ENCODE peak calls at places on chromosomes 1 and 21, in six cellular contexts. Q, M, C, I, P and S are unnamed samples.

GRCh38 chr1:116825400-116825734 is 71.1 kb downstream of the CD2 start:
- DNase-seq in I (no peak), P (no peak), C (peak), Q (no peak), M (no peak), S (no peak)

GRCh38 chr1:224433671-224434446 is 738 bp downstream of the WDR26 start:
- DNase-seq in P (peak), I (peak), M (peak), C (peak), Q (no peak), S (peak)

GRCh38 chr21:41767606-41768370 is 936 bp upstream of the RIPK4 start:
- DNase-seq in Q (no peak), C (no peak), M (peak), P (no peak), I (no peak), S (no peak)

GRCh38 chr1:96641292-96641691 is 80.3 kb upstream of the PTBP2 start:
- DNase-seq in M (no peak), I (no peak), P (no peak), Q (no peak), C (no peak), S (no peak)

GRCh38 chr1:189269011-189269410 is 1208.7 kb downstream of the BRINP3 start:
- DNase-seq in C (no peak), Q (no peak), P (peak), M (peak), I (no peak), S (no peak)

GRCh38 chr21:46109251-46110221 is 11.6 kb downstream of the COL6A2 start:
- DNase-seq in P (no peak), C (peak), Q (no peak), I (no peak), M (no peak), S (no peak)

GRCh38 chr1:11736746-11737639 is 1.1 kb downstream of the AGTRAP start:
- DNase-seq in I (peak), C (peak), Q (peak), M (peak), P (peak), S (peak)

GRCh38 chr21:34846214-34846575 is 177.4 kb downstream of the CLIC6 start:
- DNase-seq in P (no peak), C (no peak), I (no peak), Q (no peak), M (no peak), S (no peak)

GRCh38 chr1:154869351-154870116 is 547 bp downstream of the KCNN3 start:
- DNase-seq in C (peak), I (no peak), Q (no peak), P (no peak), M (no peak), S (no peak)

GRCh38 chr21:32096411-32096810 is 182.4 kb downstream of the MIS18A start:
- DNase-seq in C (peak), Q (no peak), I (no peak), M (peak), P (peak), S (no peak)

GRCh38 chr1:6113116-6113515 is 67.0 kb downstream of the CHD5 start:
- DNase-seq in Q (no peak), I (no peak), M (no peak), C (peak), P (no peak), S (no peak)

GRCh38 chr1:204565617-204566582 is 49.7 kb downstream of the MDM4 start:
- DNase-seq in M (peak), I (peak), C (no peak), P (peak), Q (peak), S (peak)

GRCh38 chr1:211627259-211627658 is 48.2 kb downstream of the NEK2 start:
- DNase-seq in P (peak), C (no peak), I (no peak), Q (no peak), M (no peak), S (no peak)

GRCh38 chr1:214019499-214019898 is 31.7 kb downstream of the PROX1 start:
- DNase-seq in I (no peak), Q (no peak), M (no peak), C (peak), P (no peak), S (no peak)

GRCh38 chr1:229161740-229162139 is 109.2 kb upstream of the RAB4A start:
- DNase-seq in P (no peak), I (no peak), C (no peak), Q (no peak), M (no peak), S (no peak)

GRCh38 chr1:36400514-36400824 is 2.8 kb upstream of the LSM10 start:
- DNase-seq in Q (no peak), P (no peak), I (no peak), M (no peak), C (no peak), S (no peak)

GRCh38 chr1:54485417-54485816 is 62.6 kb upstream of the ACOT11 start:
- DNase-seq in M (no peak), I (no peak), C (no peak), P (no peak), Q (peak), S (no peak)

GRCh38 chr1:174262747-174263241 is 103.5 kb downstream of the RABGAP1L start:
- DNase-seq in Q (peak), I (peak), M (peak), C (no peak), P (peak), S (no peak)

GRCh38 chr1:149915429-149916192 is 2.0 kb downstream of the SV2A start:
- DNase-seq in C (no peak), Q (no peak), I (no peak), P (no peak), M (no peak), S (no peak)

GRCh38 chr1:21174638-21175323 is 1.9 kb downstream of the EIF4G3 start:
- DNase-seq in I (peak), Q (peak), C (no peak), M (no peak), P (no peak), S (no peak)

GRCh38 chr1:216670118-216670870 is 52.9 kb downstream of the ESRRG start:
- DNase-seq in I (no peak), Q (peak), P (peak), M (peak), C (no peak), S (no peak)

GRCh38 chr1:207944571-207944970 is 33.6 kb upstream of the CD34 start:
- DNase-seq in M (no peak), P (no peak), C (no peak), I (no peak), Q (peak), S (no peak)

GRCh38 chr1:108068141-108068540 is 103.2 kb upstream of the VAV3 start:
- DNase-seq in P (peak), I (no peak), C (no peak), Q (peak), M (peak), S (no peak)

GRCh38 chr1:94282143-94282711 is 44.8 kb upstream of the ARHGAP29 start:
- DNase-seq in P (no peak), I (no peak), C (no peak), Q (no peak), M (no peak), S (no peak)

GRCh38 chr1:10722803-10723202 is 73.6 kb downstream of the CASZ1 start:
- DNase-seq in I (no peak), Q (no peak), C (peak), M (no peak), P (no peak), S (no peak)

GRCh38 chr1:10724052-10724494 is 72.4 kb downstream of the CASZ1 start:
- DNase-seq in C (peak), P (no peak), Q (peak), M (no peak), I (no peak), S (no peak)

GRCh38 chr1:10724511-10724910 is 71.9 kb downstream of the CASZ1 start:
- DNase-seq in I (no peak), Q (no peak), P (no peak), M (no peak), C (peak), S (no peak)

GRCh38 chr1:10721381-10722321 is 74.8 kb downstream of the CASZ1 start:
- DNase-seq in Q (no peak), P (peak), M (peak), C (peak), I (no peak), S (no peak)

DNA sequence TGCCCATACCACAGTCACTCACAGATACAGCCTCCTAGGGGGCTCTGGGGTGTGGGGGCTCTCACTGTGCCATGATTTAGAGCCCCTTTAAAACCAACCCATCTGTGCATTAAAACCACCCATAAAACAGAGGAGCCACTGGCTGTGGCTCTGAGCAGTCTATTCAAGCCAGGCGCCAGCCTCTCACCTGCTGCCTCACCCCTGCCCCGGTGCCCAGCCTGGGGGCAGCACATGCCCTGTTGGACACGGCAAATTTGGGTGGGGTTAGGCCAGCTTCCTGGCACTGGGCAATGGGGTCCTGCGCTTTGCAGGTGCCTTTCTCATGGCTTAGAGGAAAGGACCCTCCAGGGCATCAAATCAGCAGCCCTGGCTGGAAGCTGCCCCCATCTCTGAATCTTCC is 73.1 kb downstream of the CASZ1 start:
- DNase-seq in Q (no peak), P (no peak), I (no peak), C (peak), M (no peak), S (no peak)
- H3K27ac ChIP-seq in Q (no peak), P (no peak), I (no peak), C (peak), M (no peak), S (no peak)

GRCh38 chr1:15764269-15764764 is 5.7 kb downstream of the FBLIM1 start:
- DNase-seq in I (no peak), Q (peak), M (no peak), C (no peak), P (no peak), S (no peak)

GRCh38 chr1:15762546-15762945 is 4.0 kb downstream of the FBLIM1 start:
- DNase-seq in P (peak), M (peak), I (no peak), C (no peak), Q (no peak), S (no peak)

GRCh38 chr1:15758953-15759661 is 512 bp downstream of the FBLIM1 start:
- DNase-seq in C (no peak), I (no peak), P (no peak), M (peak), Q (peak), S (no peak)

GRCh38 chr1:15760520-15761211 is 2.1 kb downstream of the FBLIM1 start:
- DNase-seq in M (peak), P (peak), Q (peak), C (peak), I (no peak), S (no peak)

DNA sequence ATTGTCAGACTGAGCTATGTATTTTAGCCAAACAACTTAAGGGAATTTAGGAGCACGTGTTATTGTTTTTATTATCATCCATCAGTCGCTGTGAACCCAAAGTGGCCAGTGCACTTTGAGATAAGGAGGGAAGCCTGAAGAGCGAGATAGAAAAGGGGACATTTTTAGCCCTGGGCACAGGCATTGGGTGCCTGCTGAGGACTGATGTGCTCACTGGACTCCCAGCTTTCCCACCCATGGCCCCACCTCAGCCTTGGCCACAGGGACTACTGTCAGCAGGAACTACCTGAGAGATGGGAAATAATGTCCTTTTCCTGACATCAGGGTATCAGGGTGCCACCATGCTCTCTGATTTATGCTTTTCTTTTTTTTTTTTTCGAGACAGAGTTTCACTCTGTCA is 3.1 kb downstream of the FBLIM1 start:
- DNase-seq in Q (no peak), I (no peak), M (no peak), C (no peak), P (no peak), S (no peak)
- H3K27ac ChIP-seq in Q (peak), I (no peak), M (peak), C (peak), P (no peak), S (no peak)

GRCh38 chr1:175318633-175319032 is 126.1 kb upstream of the KIAA0040 start:
- DNase-seq in I (no peak), Q (no peak), P (no peak), M (no peak), C (peak), S (no peak)
- H3K27ac ChIP-seq in I (no peak), Q (no peak), P (no peak), M (no peak), C (peak), S (no peak)

GRCh38 chr1:7388141-7388487 is 383.0 kb upstream of the VAMP3 start:
- DNase-seq in P (no peak), C (peak), I (no peak), Q (no peak), M (no peak), S (no peak)
- H3K27ac ChIP-seq in P (no peak), C (no peak), I (no peak), Q (peak), M (no peak), S (no peak)

GRCh38 chr1:183956559-183957188 is 80.9 kb downstream of the COLGALT2 start:
- DNase-seq in P (peak), C (no peak), I (peak), M (no peak), Q (peak), S (peak)
- H3K27ac ChIP-seq in P (no peak), C (peak), I (peak), M (no peak), Q (no peak), S (peak)

GRCh38 chr1:230212405-230212936 is 145.4 kb downstream of the GALNT2 start:
- DNase-seq in M (no peak), P (no peak), C (peak), Q (no peak), I (no peak), S (no peak)

GRCh38 chr1:230210979-230211336 is 143.9 kb downstream of the GALNT2 start:
- DNase-seq in M (no peak), C (peak), Q (no peak), I (no peak), P (no peak), S (no peak)

GRCh38 chr1:230208619-230209261 is 141.7 kb downstream of the GALNT2 start:
- DNase-seq in M (no peak), P (no peak), I (no peak), Q (no peak), C (no peak), S (no peak)

GRCh38 chr1:230211436-230212145 is 144.6 kb downstream of the GALNT2 start:
- DNase-seq in C (no peak), I (no peak), Q (no peak), M (no peak), P (no peak), S (no peak)

DNA sequence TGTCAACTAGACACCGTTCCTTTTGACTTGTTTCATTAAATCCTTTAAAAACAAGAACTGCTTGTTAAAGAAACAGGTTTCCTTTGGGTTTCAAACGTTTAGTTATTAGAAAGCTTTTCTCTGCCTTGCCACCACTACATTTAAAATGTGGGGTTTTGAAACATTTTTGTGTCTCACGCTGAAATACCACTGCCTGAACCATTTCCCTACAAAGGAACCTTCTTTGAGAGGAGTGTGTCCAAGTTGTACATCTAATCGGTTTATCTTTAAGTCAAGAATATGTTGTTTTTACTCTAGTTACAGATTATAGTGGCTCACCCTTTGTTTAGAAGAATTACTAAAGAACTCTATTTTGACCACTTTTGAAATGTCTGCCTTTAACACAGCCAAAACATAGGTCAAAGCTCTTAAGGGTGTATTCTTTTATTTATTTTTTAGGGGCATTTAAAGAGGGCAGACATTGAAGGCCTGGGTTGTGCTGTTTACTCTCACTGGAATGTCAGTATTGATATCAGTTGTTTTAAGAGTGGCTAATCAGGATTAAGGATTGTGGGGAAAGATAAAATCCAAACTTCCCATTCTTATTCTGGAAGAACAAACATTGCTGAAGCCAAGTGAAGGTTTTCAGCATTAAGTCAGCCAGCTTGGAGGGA is 143.4 kb downstream of the GALNT2 start:
- DNase-seq in Q (no peak), P (peak), C (no peak), I (no peak), M (no peak), S (no peak)
- H3K27ac ChIP-seq in Q (no peak), P (no peak), C (peak), I (no peak), M (no peak), S (no peak)

GRCh38 chr1:198639581-198640235 is 868 bp downstream of the PTPRC start:
- DNase-seq in M (no peak), P (no peak), Q (no peak), I (no peak), C (no peak), S (no peak)

GRCh38 chr1:198641506-198641905 is 2.7 kb downstream of the PTPRC start:
- DNase-seq in C (no peak), P (peak), I (peak), M (no peak), Q (peak), S (no peak)

GRCh38 chr1:198641966-198642656 is 3.3 kb downstream of the PTPRC start:
- DNase-seq in C (no peak), Q (no peak), M (no peak), P (no peak), I (no peak), S (no peak)

GRCh38 chr1:198643827-198644226 is 5.0 kb downstream of the PTPRC start:
- DNase-seq in P (no peak), C (no peak), M (no peak), Q (no peak), I (no peak), S (no peak)

GRCh38 chr1:198643001-198643400 is 4.2 kb downstream of the PTPRC start:
- DNase-seq in P (no peak), I (no peak), C (no peak), M (no peak), Q (no peak), S (no peak)
- H3K27ac ChIP-seq in P (no peak), I (peak), C (no peak), M (no peak), Q (no peak), S (peak)

DNA sequence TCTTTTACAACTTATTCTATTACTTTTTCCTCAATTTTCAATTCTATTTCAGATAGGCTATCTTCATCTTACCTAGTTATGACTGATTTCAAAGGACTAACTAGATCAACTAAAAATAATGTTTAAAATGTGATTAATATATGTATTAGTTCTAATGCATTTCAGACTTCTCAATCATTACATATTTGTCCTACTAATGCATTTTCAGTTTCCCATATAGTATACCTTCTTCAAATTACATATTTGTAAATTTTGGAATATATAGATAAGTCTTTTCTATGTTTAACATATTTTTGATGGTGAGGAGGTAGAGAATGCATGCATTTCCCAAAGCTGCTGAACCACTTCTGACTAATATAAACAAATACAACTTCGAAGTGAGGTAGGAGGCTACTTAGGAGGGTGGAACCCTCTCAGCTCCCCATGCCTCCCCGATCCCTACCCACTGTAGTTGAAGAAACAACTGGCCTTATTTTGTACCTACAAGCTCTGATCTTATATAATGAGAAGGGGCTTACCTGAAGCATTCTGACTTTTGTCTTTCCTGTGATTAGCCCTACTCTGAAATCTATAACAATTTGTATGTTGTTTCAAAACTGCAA is 1.7 kb downstream of the TRMT1L start:
- DNase-seq in I (no peak), Q (no peak), M (no peak), C (no peak), P (no peak), S (no peak)
- H3K27ac ChIP-seq in I (no peak), Q (no peak), M (no peak), C (no peak), P (no peak), S (peak)

DNA sequence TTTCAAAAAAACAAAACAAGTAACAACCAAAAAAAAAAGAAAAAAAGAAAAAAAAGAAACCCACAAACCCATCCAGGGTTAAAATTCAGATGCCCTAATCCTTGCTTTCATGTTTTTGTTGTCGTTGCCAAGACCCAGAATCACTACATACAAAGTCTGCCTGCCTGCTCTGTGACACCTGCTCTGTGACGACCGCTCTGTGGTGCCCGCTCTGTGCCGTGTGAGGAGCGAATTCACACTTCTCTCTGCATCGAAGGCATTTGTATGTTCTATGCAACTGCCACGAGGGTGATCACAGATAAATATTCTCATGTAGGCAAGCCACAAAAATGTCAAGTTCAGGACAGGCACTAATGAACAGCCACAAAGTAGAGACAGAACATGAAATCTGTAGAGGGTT is 178.6 kb downstream of the SLC45A1 start:
- DNase-seq in M (no peak), I (no peak), P (no peak), Q (no peak), C (no peak), S (no peak)
- H3K27ac ChIP-seq in M (no peak), I (peak), P (no peak), Q (no peak), C (peak), S (no peak)

GRCh38 chr1:200802042-200802441 is 63.3 kb downstream of the CAMSAP2 start:
- DNase-seq in M (no peak), I (no peak), Q (no peak), P (no peak), C (no peak), S (no peak)
- H3K27ac ChIP-seq in M (no peak), I (no peak), Q (no peak), P (no peak), C (no peak), S (no peak)